ENCODE peak calls at places on chromosome 1, in seven cellular contexts. Z is IMR-90, E is uterus, R is A549, B is tibial nerve, M is K562, P is prostate gland. D is an unnamed sample.

GRCh38 chr1:157490337-157491165 is 61.8 kb downstream of the FCRL5 start:
- DNase-seq in Z (peak), M (peak), R (peak), B (peak), E (peak), P (peak), D (peak)

GRCh38 chr1:8496473-8496872 is 178.6 kb downstream of the SLC45A1 start:
- DNase-seq in P (no peak), Z (no peak), M (no peak), R (no peak), E (no peak), B (no peak), D (no peak)

GRCh38 chr1:29732438-29732837 is 496.1 kb downstream of the PTPRU start:
- DNase-seq in Z (no peak), E (no peak), M (no peak), P (no peak), R (no peak), B (no peak), D (peak)

GRCh38 chr1:27109103-27109822 is 45.7 kb downstream of the SLC9A1 start:
- DNase-seq in Z (no peak), M (peak), B (no peak), P (no peak), R (peak), E (no peak), D (peak)

GRCh38 chr1:113608371-113608770 is 150.9 kb downstream of the PHTF1 start:
- DNase-seq in E (no peak), Z (no peak), M (no peak), P (no peak), B (no peak), R (no peak), D (no peak)

GRCh38 chr1:9417695-9418094 is 121.6 kb upstream of the SLC25A33 start:
- DNase-seq in M (no peak), Z (no peak), E (no peak), P (no peak), R (no peak), B (no peak), D (no peak)

GRCh38 chr1:209354111-209354839 is 229.2 kb upstream of the CAMK1G start:
- DNase-seq in R (peak), P (peak), B (peak), E (peak), M (peak), Z (peak), D (peak)

GRCh38 chr1:187460093-187460492 is 631.3 kb downstream of the PLA2G4A start:
- DNase-seq in R (no peak), E (no peak), M (no peak), B (no peak), P (no peak), Z (no peak), D (no peak)

GRCh38 chr1:207321790-207322530 is 482 bp downstream of the CD55 start:
- DNase-seq in E (no peak), P (no peak), Z (no peak), M (no peak), R (peak), B (peak), D (peak)

GRCh38 chr1:153358691-153358975 is 979 bp downstream of the S100A9 start:
- DNase-seq in R (no peak), M (no peak), E (no peak), B (no peak), P (no peak), Z (no peak), D (no peak)

GRCh38 chr1:115765091-115765490 is 3.4 kb downstream of the CASQ2 start:
- DNase-seq in E (no peak), M (no peak), B (no peak), P (no peak), R (no peak), Z (no peak), D (no peak)

GRCh38 chr1:117674521-117675400 is 68.9 kb downstream of the TENT5C start:
- DNase-seq in R (peak), M (peak), Z (peak), P (no peak), E (no peak), B (no peak), D (peak)

GRCh38 chr1:74395492-74395891 is 116.9 kb downstream of the LRRC53 start:
- DNase-seq in E (peak), Z (peak), B (no peak), M (no peak), P (no peak), R (no peak), D (no peak)

GRCh38 chr1:9437931-9438330 is 101.3 kb upstream of the SLC25A33 start:
- DNase-seq in Z (peak), M (no peak), B (peak), P (peak), R (no peak), E (peak), D (no peak)

GRCh38 chr1:159924025-159924790 is 1.1 kb downstream of the TAGLN2 start:
- DNase-seq in R (peak), E (peak), Z (peak), B (peak), P (peak), M (peak), D (peak)

GRCh38 chr1:28172690-28173150 is 3.8 kb downstream of the PTAFR start:
- DNase-seq in Z (no peak), R (no peak), M (peak), E (no peak), B (no peak), P (no peak), D (peak)

GRCh38 chr1:55150880-55151582 is 64.1 kb downstream of the USP24 start:
- DNase-seq in P (no peak), E (no peak), M (no peak), R (no peak), Z (no peak), B (no peak), D (no peak)

GRCh38 chr1:44553771-44554170 is 120.5 kb downstream of the TMEM53 start:
- DNase-seq in E (no peak), R (peak), B (no peak), P (no peak), M (no peak), Z (peak), D (no peak)

GRCh38 chr1:108722292-108722691 is 9.6 kb downstream of the FNDC7 start:
- DNase-seq in E (no peak), M (no peak), Z (peak), B (no peak), R (no peak), P (no peak), D (no peak)

GRCh38 chr1:65948609-65949229 is 156.0 kb downstream of the PDE4B start:
- DNase-seq in R (peak), M (peak), B (no peak), Z (peak), E (peak), P (no peak), D (peak)

GRCh38 chr1:29640428-29640785 is 404.1 kb downstream of the PTPRU start:
- DNase-seq in E (no peak), P (no peak), R (no peak), B (no peak), Z (no peak), M (no peak), D (no peak)

GRCh38 chr1:842816-843215 is 80.9 kb upstream of the SAMD11 start:
- DNase-seq in B (no peak), P (no peak), E (no peak), R (no peak), M (peak), Z (no peak), D (no peak)

GRCh38 chr1:15139654-15140350 is 13.7 kb upstream of the TMEM51 start:
- DNase-seq in Z (peak), P (no peak), R (no peak), M (no peak), B (no peak), E (no peak), D (no peak)

GRCh38 chr1:26922201-26922729 is 722 bp downstream of the NUDC start:
- DNase-seq in Z (peak), P (no peak), B (no peak), E (no peak), M (peak), R (peak), D (peak)

DNA sequence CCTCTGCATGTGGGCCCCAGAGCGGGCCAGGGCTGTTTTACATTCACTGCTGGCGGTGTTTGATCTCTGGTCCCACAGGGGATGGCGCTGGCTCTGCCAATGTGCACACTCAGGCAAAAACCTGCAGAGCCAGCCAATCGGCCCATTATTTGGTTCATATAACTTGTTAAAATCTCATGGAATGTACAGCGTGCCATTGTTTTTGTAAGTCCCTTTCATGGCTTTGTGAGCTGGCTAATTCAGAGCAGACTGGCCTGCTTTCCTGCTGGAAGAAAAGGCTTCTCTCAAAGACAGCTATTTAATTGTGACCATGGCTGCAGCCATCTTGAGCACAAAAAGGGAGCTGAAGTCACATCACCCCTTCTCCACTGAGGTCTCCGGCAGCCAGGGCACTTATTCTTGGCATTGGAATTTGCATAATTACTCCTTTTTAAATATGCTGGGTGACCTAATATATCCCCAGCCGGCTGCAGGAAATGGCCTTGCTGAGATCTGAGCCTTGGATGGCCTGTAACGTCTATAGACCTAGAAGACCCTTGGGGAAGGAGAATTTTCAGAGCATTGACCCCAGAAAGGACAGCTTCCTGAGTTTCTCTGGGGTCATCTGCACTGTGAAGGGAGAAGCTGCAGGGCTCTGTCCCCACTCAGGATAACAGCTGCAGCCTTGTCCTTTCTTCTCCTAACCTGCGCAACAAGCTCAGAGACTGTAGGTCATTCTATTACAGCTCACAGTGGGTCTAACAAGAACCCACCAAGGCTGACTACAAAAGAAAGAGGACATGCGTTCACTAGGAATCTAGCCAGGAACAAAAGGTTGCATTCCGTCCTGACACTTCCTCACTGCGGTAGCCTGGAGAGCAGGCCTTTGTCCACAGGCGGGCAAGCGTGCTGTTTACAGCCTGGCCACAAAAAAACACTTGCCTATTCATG is 45.8 kb downstream of the BCAR3 start:
- DNase-seq in E (no peak), Z (no peak), P (no peak), B (no peak), M (no peak), R (no peak), D (no peak)
- TF ChIP-seq CTCF in E (no peak), Z (no peak), P (no peak), B (no peak), M (no peak), R (no peak), D (no peak)

GRCh38 chr1:228405979-228406265 is 713 bp downstream of the TRIM11 start:
- DNase-seq in B (no peak), R (no peak), P (no peak), E (no peak), Z (peak), M (peak), D (no peak)

GRCh38 chr1:228408041-228408868 is 1.6 kb upstream of the TRIM11 start:
- DNase-seq in P (no peak), R (no peak), E (no peak), Z (no peak), B (no peak), M (no peak), D (no peak)

GRCh38 chr1:228405200-228405978 is 1.2 kb downstream of the TRIM11 start:
- DNase-seq in P (no peak), M (no peak), B (no peak), R (no peak), Z (peak), E (no peak), D (no peak)

GRCh38 chr1:228408869-228409805 is 2.5 kb upstream of the TRIM11 start:
- DNase-seq in P (no peak), R (no peak), Z (no peak), E (no peak), B (no peak), M (no peak), D (no peak)

GRCh38 chr1:228407118-228408040 is 744 bp upstream of the TRIM11 start:
- DNase-seq in Z (no peak), B (no peak), P (no peak), M (no peak), R (no peak), E (no peak), D (no peak)
- TF ChIP-seq POLR2A in Z (no peak), B (no peak), P (peak), M (no peak), R (peak), E (no peak), D (no peak)

DNA sequence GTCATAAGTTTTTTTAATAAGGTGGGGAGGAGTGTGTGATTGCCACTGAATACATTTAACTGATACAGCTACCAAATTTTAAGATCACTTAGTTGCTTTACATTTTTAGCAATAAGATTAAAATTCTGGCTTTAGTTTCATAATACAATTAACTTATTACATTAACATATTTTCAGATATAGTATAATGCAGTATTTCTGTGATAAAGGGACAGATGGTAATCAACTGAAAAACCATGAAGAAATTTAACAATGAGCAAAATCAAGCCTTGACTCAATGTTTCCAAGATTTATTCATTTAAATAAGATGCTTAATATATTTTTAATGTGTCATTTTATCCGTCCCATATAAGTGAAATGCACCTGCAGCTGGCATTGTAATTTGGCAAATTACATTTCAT is 4.0 kb downstream of the TOMM20 start:
- DNase-seq in B (no peak), Z (no peak), P (no peak), E (no peak), R (no peak), M (no peak), D (no peak)
- H3K4me3 ChIP-seq in B (no peak), Z (no peak), P (no peak), E (no peak), R (no peak), M (no peak), D (peak)

GRCh38 chr1:97378596-97378995 is 542.2 kb downstream of the DPYD start:
- DNase-seq in E (no peak), P (no peak), Z (peak), R (no peak), B (no peak), M (no peak), D (no peak)

GRCh38 chr1:97379387-97380075 is 541.3 kb downstream of the DPYD start:
- DNase-seq in R (no peak), E (no peak), M (no peak), Z (peak), P (no peak), B (no peak), D (no peak)

DNA sequence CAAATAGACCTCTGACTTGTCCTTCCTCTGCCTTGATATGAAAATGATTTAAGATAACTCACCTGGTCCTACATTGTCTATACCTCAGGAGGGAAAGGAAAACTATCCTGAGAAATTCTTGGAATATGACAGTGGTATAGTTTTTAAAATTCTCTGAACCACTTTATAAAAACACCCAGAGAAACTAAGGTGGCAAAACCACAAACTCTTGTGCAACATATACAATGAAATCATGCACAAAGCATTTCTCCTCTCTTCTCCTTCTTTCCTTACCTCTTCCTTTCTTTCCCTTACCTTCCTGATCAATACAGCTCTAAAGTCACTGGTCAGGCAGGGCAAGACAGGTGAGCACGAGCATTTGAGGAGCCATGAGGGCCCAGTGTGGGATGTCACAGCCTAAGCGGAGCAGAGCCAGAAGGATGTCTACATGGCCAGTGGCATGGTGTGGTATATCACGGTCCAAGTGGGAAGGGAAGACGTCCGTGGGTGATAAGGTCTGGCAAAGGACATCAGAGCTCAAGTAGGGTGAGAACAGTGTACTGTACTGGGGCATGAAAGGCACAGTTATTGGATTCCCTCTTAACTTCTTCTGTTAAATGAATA is 543.3 kb downstream of the DPYD start:
- DNase-seq in E (no peak), R (no peak), B (no peak), Z (no peak), P (no peak), M (no peak), D (no peak)
- TF ChIP-seq CTCF in E (no peak), R (no peak), B (no peak), Z (no peak), P (no peak), M (no peak), D (no peak)

GRCh38 chr1:161227196-161227871 is 1.5 kb downstream of the TOMM40L start:
- DNase-seq in Z (peak), E (peak), R (peak), M (peak), P (peak), B (peak), D (peak)
- TF ChIP-seq POLR2A in Z (no peak), E (no peak), R (no peak), M (no peak), P (no peak), B (no peak), D (no peak)

GRCh38 chr1:110211503-110212164 is 1.5 kb downstream of the KCNC4 start:
- DNase-seq in B (peak), E (no peak), R (no peak), M (no peak), Z (no peak), P (no peak), D (no peak)
- H3K4me3 ChIP-seq in B (peak), E (peak), R (peak), M (peak), Z (no peak), P (peak), D (peak)

DNA sequence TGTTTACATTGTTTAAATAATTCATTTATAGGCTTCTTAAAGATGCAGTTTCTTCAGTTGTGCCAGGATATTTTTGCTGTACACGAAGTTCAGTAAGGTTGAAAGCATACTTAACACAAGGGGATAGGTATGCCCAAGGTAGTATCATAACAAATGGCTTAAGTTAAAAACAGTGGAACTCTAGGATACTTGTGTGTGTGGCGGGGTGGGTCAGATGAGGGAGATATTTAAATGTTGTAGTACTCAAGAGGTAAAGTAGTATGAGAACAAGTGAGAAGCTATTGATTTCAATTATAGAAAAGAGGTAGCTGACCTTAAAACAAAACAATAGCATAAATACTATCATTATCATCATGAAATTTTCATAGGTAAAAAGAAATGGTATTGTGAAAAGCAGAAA is 6.2 kb downstream of the LRRC7 start:
- DNase-seq in Z (no peak), M (no peak), R (no peak), P (no peak), B (no peak), E (no peak), D (no peak)
- TF ChIP-seq CTCF in Z (no peak), M (no peak), R (no peak), P (no peak), B (no peak), E (no peak), D (no peak)

GRCh38 chr1:179817056-179817455 is 60.5 kb downstream of the TOR1AIP2 start:
- DNase-seq in M (no peak), Z (no peak), R (no peak), E (no peak), P (no peak), B (no peak), D (no peak)
- TF ChIP-seq POLR2A in M (no peak), Z (no peak), R (no peak), E (no peak), P (no peak), B (no peak), D (no peak)

D was measured in NB4.